ENCODE peak calls at places on chromosomes 2 and 18, in seven cellular contexts. F is stimulated activated CD4-positive, alpha-beta T cell treated with anti-CD3 and anti-CD28 coated beads, Interleukin-2, amount 100 ng/mL, for 48 hours; T is GM20000; Q is activated CD8-positive, alpha-beta memory T cell treated with anti-CD3 and anti-CD28 coated beads for 24 hours; Y is LoVo; Z is GM12865; N is glutamatergic neuron. B is an unnamed sample.

GRCh38 chr2:66667852-66668251 is 232.9 kb downstream of the MEIS1 start:
- DNase-seq in F (no peak), T (no peak), Q (no peak), Y (no peak), Z (no peak), N (no peak), B (no peak)

GRCh38 chr18:21656402-21656801 is 44.3 kb downstream of the SNRPD1 start:
- DNase-seq in F (no peak), T (no peak), Q (no peak), Y (no peak), Z (no peak), N (no peak), B (no peak)

GRCh38 chr2:55961318-55961911 is 37.8 kb upstream of the EFEMP1 start:
- DNase-seq in F (no peak), T (peak; percentile 39), Q (no peak), Y (peak; percentile 64), Z (peak; percentile 63), N (no peak), B (no peak)

GRCh38 chr2:207616185-207616584 is 9.0 kb downstream of the METTL21A start:
- DNase-seq in F (no peak), T (no peak), Q (no peak), Y (no peak), Z (no peak), N (no peak), B (no peak)

GRCh38 chr2:6665093-6665721 is 200.5 kb downstream of the CMPK2 start:
- DNase-seq in F (no peak), T (no peak), Q (no peak), Y (no peak), Z (no peak), N (no peak), B (no peak)

GRCh38 chr2:192123847-192124246 is 70.9 kb downstream of the TMEFF2 start:
- DNase-seq in F (no peak), T (no peak), Q (no peak), Y (no peak), Z (no peak), N (no peak), B (no peak)

GRCh38 chr18:58314284-58314683 is 270.3 kb downstream of the NEDD4L start:
- DNase-seq in F (no peak), T (no peak), Q (no peak), Y (peak; percentile 47), Z (no peak), N (no peak), B (no peak)

GRCh38 chr18:62710417-62710816 is 4.9 kb upstream of the PHLPP1 start:
- DNase-seq in F (no peak), T (no peak), Q (no peak), Y (peak; percentile 72), Z (no peak), N (peak; percentile 31), B (no peak)

GRCh38 chr2:142966281-142966680 is 88.8 kb downstream of the KYNU start:
- DNase-seq in F (no peak), T (no peak), Q (no peak), Y (no peak), Z (no peak), N (no peak), B (no peak)

GRCh38 chr2:172215936-172216335 is 113.2 kb upstream of the DLX2 start:
- DNase-seq in F (no peak), T (no peak), Q (no peak), Y (no peak), Z (no peak), N (no peak), B (no peak)

GRCh38 chr18:52236134-52236533 is 103.9 kb upstream of the DCC start:
- DNase-seq in F (no peak), T (no peak), Q (no peak), Y (no peak), Z (no peak), N (no peak), B (no peak)

GRCh38 chr18:79778291-79778791 is 19.4 kb upstream of the KCNG2 start:
- DNase-seq in F (no peak), T (no peak), Q (no peak), Y (no peak), Z (no peak), N (no peak), B (no peak)

GRCh38 chr2:157325786-157326185 is at the start of gene ERMN:
- DNase-seq in F (no peak), T (no peak), Q (no peak), Y (no peak), Z (no peak), N (no peak), B (no peak)

GRCh38 chr2:174711206-174711605 is 53.1 kb downstream of the CHRNA1 start:
- DNase-seq in F (no peak), T (no peak), Q (no peak), Y (no peak), Z (no peak), N (no peak), B (no peak)

GRCh38 chr2:88959480-88960204 is 268.2 kb downstream of the RPIA start:
- DNase-seq in F (no peak), T (no peak), Q (no peak), Y (no peak), Z (no peak), N (no peak), B (no peak)

GRCh38 chr2:167253025-167253424 is 364.7 kb downstream of the XIRP2 start:
- DNase-seq in F (no peak), T (no peak), Q (no peak), Y (no peak), Z (no peak), N (no peak), B (no peak)

GRCh38 chr2:172710584-172711024 is 25.0 kb upstream of the RAPGEF4 start:
- DNase-seq in F (peak; percentile 28), T (peak; percentile 47), Q (no peak), Y (peak; percentile 47), Z (peak; percentile 21), N (peak; percentile 61), B (peak; percentile 47)

GRCh38 chr2:236498369-236498768 is 71.3 kb upstream of the ACKR3 start:
- DNase-seq in F (no peak), T (no peak), Q (no peak), Y (peak; percentile 18), Z (no peak), N (no peak), B (no peak)

GRCh38 chr2:128714861-128715312 is 396.2 kb upstream of the HS6ST1 start:
- DNase-seq in F (no peak), T (no peak), Q (no peak), Y (no peak), Z (no peak), N (no peak), B (no peak)

GRCh38 chr2:146981921-146982320 is 862.9 kb upstream of the ACVR2A start:
- DNase-seq in F (no peak), T (no peak), Q (no peak), Y (no peak), Z (no peak), N (no peak), B (no peak)

GRCh38 chr2:168211664-168212163 is 35.7 kb downstream of the STK39 start:
- DNase-seq in F (no peak), T (no peak), Q (no peak), Y (no peak), Z (no peak), N (no peak), B (no peak)

GRCh38 chr2:127410871-127411396 is 7.3 kb upstream of the PROC start:
- DNase-seq in F (no peak), T (peak; percentile 80), Q (no peak), Y (peak; percentile 62), Z (peak; percentile 53), N (no peak), B (no peak)

GRCh38 chr18:37956020-37956419 is 390.4 kb upstream of the CELF4 start:
- DNase-seq in F (no peak), T (no peak), Q (no peak), Y (no peak), Z (no peak), N (no peak), B (no peak)

GRCh38 chr2:219567131-219567530 is 4.2 kb downstream of the OBSL1 start:
- DNase-seq in F (no peak), T (no peak), Q (no peak), Y (no peak), Z (no peak), N (no peak), B (no peak)

GRCh38 chr18:9643549-9643948 is 29.2 kb upstream of the PPP4R1 start:
- DNase-seq in F (no peak), T (no peak), Q (no peak), Y (peak; percentile 83), Z (no peak), N (no peak), B (no peak)